ENCODE peak calls at places on chromosomes 6 and 20, in four cellular contexts. E, M, P and D are unnamed samples. For H3K9me3, the result is how much of the 10 kb centered on the place peaks cover.

GRCh38 chr6:4084444-4085328 is 5.7 kb upstream of the FAM217A start:
- DNase-seq in M (no peak), E (no peak), P (no peak), D (no peak)

GRCh38 chr20:49982346-49983122 is at the start of gene SNAI1:
- DNase-seq in M (peak), E (peak), P (peak), D (no peak)

GRCh38 chr6:34143884-34144580 is 1.9 kb downstream of the GRM4 start:
- DNase-seq in P (no peak), E (peak), M (peak), D (no peak)

GRCh38 chr6:20202070-20202658 is 10.1 kb downstream of the MBOAT1 start:
- DNase-seq in P (no peak), E (peak), M (no peak), D (no peak)

GRCh38 chr20:49916146-49917002 is 1.0 kb upstream of the SPATA2 start:
- DNase-seq in P (peak), E (peak), M (no peak), D (no peak)

GRCh38 chr6:159692303-159693127 is 526 bp downstream of the SOD2 start:
- DNase-seq in E (peak), M (peak), P (peak), D (no peak)

GRCh38 chr20:63471719-63472158 is 716 bp downstream of the KCNQ2 start:
- DNase-seq in E (no peak), P (no peak), M (no peak), D (no peak)

GRCh38 chr6:158958504-158959386 is 41.3 kb downstream of the RSPH3 start:
- DNase-seq in M (no peak), P (no peak), E (no peak), D (no peak)

GRCh38 chr6:31689249-31690110 is 8.6 kb upstream of the LY6G5C start:
- DNase-seq in M (no peak), P (no peak), E (no peak), D (no peak)

GRCh38 chr6:131954775-131955107 is 3.6 kb upstream of the CCN2 start:
- DNase-seq in M (no peak), E (peak), P (peak), D (no peak)

GRCh38 chr6:88545991-88546390 is 379.8 kb upstream of the CNR1 start:
- DNase-seq in E (no peak), P (no peak), M (no peak), D (no peak)

GRCh38 chr20:35992713-35993335 is 24.4 kb downstream of the CNBD2 start:
- DNase-seq in M (peak), E (peak), P (peak), D (no peak)

GRCh38 chr20:32437391-32438074 is 79.4 kb downstream of the ASXL1 start:
- DNase-seq in E (no peak), M (no peak), P (no peak), D (no peak)

GRCh38 chr6:169774347-169774746 is 22.9 kb downstream of the ERMARD start:
- DNase-seq in M (no peak), P (no peak), E (no peak), D (no peak)

GRCh38 chr6:163416640-163417253 is 2.2 kb downstream of the QKI start:
- DNase-seq in E (peak), M (no peak), P (peak), D (no peak)

GRCh38 chr6:17394192-17394611 is 807 bp downstream of the CAP2 start:
- DNase-seq in E (peak), M (no peak), P (peak), D (no peak)

GRCh38 chr20:46683939-46684750 is 5.1 kb downstream of the TP53RK start:
- DNase-seq in M (no peak), E (peak), P (peak), D (no peak)

GRCh38 chr20:64224344-64225165 is 31.0 kb upstream of the PCMTD2 start:
- DNase-seq in M (no peak), E (peak), P (no peak), D (no peak)

GRCh38 chr6:82348130-82348529 is 15.5 kb upstream of the TPBG start:
- DNase-seq in E (no peak), P (no peak), M (no peak), D (no peak)
- H3K9me3 ChIP-seq in E (under half), P (under half), M (under half), D (under half)

GRCh38 chr6:167161895-167162467 is 4.2 kb upstream of the GPR31 start:
- DNase-seq in P (no peak), E (no peak), M (no peak), D (no peak)

GRCh38 chr6:167162591-167162990 is 4.8 kb upstream of the GPR31 start:
- DNase-seq in E (no peak), M (no peak), P (no peak), D (no peak)

GRCh38 chr6:167163476-167164011 is 5.8 kb upstream of the GPR31 start:
- DNase-seq in P (no peak), E (no peak), M (peak), D (no peak)

DNA sequence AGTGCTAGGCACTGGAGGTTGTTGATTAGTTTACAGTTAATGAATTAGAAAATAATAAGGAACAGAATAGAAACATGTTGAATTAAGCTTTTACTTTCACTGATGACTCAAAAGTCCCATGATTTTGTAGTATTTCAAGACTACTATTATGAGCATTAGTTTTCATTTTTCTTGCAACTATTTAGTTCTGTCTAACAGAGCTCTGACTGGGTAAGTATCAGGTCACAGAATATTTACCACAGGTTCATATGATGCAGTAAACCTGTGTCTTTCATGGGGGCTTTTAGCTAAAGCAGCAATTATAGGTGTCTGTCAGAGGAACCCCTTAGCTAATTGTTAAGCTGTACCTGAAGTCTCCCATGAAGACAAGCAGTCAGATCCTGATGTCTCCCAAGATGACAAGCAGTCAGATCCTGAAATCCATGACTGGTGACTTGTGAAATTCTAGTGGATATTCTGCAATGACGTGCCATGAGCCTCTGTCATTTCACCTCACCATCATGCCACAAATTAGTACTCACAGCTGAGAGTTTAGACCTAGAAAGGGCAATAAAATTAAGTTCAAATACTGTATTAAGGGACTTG is 8.2 kb upstream of the GPR31 start:
- DNase-seq in M (no peak), P (no peak), E (no peak), D (no peak)
- TF ChIP-seq POLR2AphosphoS5 in M (no peak), P (no peak), E (no peak), D (no peak)

DNA sequence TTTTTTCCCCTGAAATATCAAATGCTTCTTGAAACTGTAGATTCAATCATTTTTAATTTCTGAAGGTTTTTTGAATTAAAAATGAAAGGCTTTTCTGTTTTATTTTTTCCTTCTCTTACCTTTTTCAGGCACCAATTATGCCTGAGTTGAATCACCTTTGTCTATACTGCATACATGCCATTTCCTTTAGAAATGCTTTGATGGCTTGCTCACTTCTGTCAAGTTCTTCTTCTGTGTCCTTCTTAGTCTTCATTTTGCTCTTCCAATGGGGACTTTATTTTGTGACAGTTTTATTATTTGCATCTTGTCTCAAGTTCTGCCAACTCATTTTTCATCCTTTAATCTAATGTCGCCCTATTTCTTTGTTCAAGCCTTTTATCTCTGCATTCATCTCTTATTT is 121.9 kb upstream of the PRL start:
- DNase-seq in P (no peak), M (no peak), E (peak), D (no peak)
- H3K9me3 ChIP-seq in P (under half), M (under half), E (under half), D (under half)

GRCh38 chr6:116633685-116634084 is 17.4 kb downstream of the RSPH4A start:
- DNase-seq in E (no peak), M (no peak), P (no peak), D (no peak)

GRCh38 chr6:116629467-116630063 is 13.3 kb downstream of the RSPH4A start:
- DNase-seq in M (no peak), E (peak), P (no peak), D (no peak)

GRCh38 chr6:116631379-116631990 is 15.2 kb downstream of the RSPH4A start:
- DNase-seq in P (no peak), M (no peak), E (no peak), D (no peak)
- TF ChIP-seq POLR2AphosphoS5 in P (no peak), M (peak), E (no peak), D (no peak)

DNA sequence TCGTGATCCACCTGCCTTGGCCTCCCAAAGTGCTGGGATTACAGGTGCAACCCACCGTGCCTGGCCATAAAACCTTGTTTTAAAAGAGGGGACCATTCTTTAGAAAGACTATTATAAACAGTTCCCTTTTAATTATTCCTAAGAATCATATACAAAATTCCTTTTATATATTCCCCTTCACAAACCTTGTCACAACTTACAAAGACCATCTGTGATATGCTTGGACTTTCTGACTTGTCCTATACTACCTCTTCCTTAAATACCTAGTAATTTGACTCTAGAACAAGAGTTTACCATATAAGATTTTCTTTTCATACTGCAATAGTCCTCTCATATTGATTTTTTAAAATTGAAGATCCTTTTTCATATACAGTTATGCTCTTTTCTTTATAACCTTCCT is 135.8 kb upstream of the PRSS16 start:
- DNase-seq in P (no peak), M (no peak), E (no peak), D (no peak)
- H3K9me3 ChIP-seq in P (under half), M (under half), E (under half), D (under half)

GRCh38 chr6:167093922-167094432 is 28.9 kb upstream of the CCR6 start:
- DNase-seq in P (no peak), M (peak), E (no peak), D (peak)
- TF ChIP-seq POLR2AphosphoS5 in P (no peak), M (peak), E (no peak), D (peak)

DNA sequence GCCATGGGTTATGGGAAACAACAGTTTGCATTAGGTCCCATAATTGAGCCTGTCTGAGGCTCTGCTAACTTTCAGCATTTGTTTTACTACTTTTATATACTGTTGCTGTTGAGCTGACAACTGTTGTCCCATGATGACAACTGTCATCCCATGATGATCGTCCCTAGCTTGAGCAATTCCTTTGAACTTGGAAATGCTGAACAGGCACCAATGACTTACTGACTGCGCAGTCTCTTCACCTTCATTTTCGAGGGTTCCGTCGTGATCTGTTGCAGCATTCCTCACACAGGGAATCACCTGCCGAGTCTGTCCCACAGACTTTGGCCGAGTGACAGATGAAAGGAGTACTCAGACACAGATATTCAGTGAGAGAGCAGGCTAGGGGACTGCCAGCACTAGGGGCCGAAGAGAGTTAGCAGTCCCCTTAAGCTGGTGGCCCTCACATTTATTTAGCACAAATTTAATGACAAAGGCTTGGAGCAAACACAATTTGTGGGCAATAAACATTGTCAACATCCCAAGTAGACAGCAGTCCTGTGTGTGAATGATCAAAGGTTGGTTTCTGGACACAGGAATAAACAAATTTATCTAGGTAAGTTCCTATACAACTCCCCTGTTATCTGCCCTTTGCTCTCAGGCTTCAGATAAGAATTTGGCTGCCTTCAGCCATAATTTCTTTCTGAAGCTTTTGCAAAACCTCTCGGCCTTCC is 10.0 kb upstream of the TBC1D20 start:
- DNase-seq in M (no peak), E (no peak), P (no peak), D (no peak)
- H3K9me3 ChIP-seq in M (under half), E (under half), P (under half), D (under half)